ENCODE peak calls at places on chromosomes 7 and 10, in ten cellular contexts. P is left ventricle myocardium inferior, A is ovary, X is lung, R is AG09319, D is GM13977, E is cardiac muscle cell, T is astrocyte of the spinal cord, M is transverse colon, Y is H9. C is an unnamed sample.

GRCh38 chr7:12493407-12493806 is 77.1 kb upstream of the SCIN start:
- DNase-seq in P (no peak), A (no peak), X (no peak), R (no peak), D (no peak), E (no peak), T (peak; percentile 3), M (no peak), Y (no peak), C (no peak)

GRCh38 chr7:89780291-89780690 is 374.0 kb upstream of the STEAP1 start:
- DNase-seq in P (no peak), A (no peak), X (no peak), R (no peak), D (no peak), E (no peak), T (no peak), M (no peak), Y (peak; percentile 20), C (no peak)

GRCh38 chr7:40611472-40611871 is 476.7 kb downstream of the SUGCT start:
- DNase-seq in P (no peak), A (no peak), X (no peak), R (no peak), D (no peak), E (no peak), T (no peak), M (no peak), Y (no peak), C (no peak)

GRCh38 chr10:79202188-79203013 is 133.6 kb downstream of the ZMIZ1 start:
- DNase-seq in P (no peak), A (no peak), X (no peak), R (no peak), D (peak; percentile 49), E (peak; percentile 60), T (peak; percentile 27), M (peak; percentile 38), Y (peak; percentile 69), C (no peak)

GRCh38 chr7:44282601-44283171 is 42.7 kb downstream of the CAMK2B start:
- DNase-seq in P (peak; percentile 12), A (peak; percentile 7), X (no peak), R (no peak), D (no peak), E (no peak), T (no peak), M (peak; percentile 3), Y (peak; percentile 19), C (peak; percentile 5)

GRCh38 chr10:44908936-44909335 is 2.2 kb upstream of the TMEM72 start:
- DNase-seq in P (no peak), A (no peak), X (no peak), R (no peak), D (no peak), E (no peak), T (no peak), M (no peak), Y (no peak), C (no peak)

GRCh38 chr10:106957825-106958581 is 206.5 kb downstream of the SORCS1 start:
- DNase-seq in P (no peak), A (no peak), X (no peak), R (no peak), D (peak; percentile 31), E (no peak), T (no peak), M (no peak), Y (no peak), C (no peak)

GRCh38 chr7:19401461-19401860 is 256.2 kb upstream of the FERD3L start:
- DNase-seq in P (no peak), A (no peak), X (no peak), R (no peak), D (no peak), E (no peak), T (no peak), M (no peak), Y (no peak), C (no peak)

GRCh38 chr7:98215561-98216495 is 4.6 kb downstream of the BHLHA15 start:
- DNase-seq in P (peak; percentile 10), A (no peak), X (no peak), R (no peak), D (no peak), E (no peak), T (no peak), M (no peak), Y (no peak), C (no peak)

GRCh38 chr10:77226020-77226419 is 411.6 kb downstream of the KCNMA1 start:
- DNase-seq in P (no peak), A (no peak), X (no peak), R (no peak), D (no peak), E (no peak), T (no peak), M (no peak), Y (no peak), C (no peak)

GRCh38 chr7:131381069-131381838 is 53.6 kb downstream of the MKLN1 start:
- DNase-seq in P (no peak), A (no peak), X (no peak), R (no peak), D (no peak), E (no peak), T (peak; percentile 59), M (no peak), Y (no peak), C (no peak)

GRCh38 chr10:49397036-49397999 is 1.4 kb upstream of the DRGX start:
- DNase-seq in P (no peak), A (no peak), X (no peak), R (no peak), D (no peak), E (peak; percentile 23), T (peak; percentile 3), M (no peak), Y (peak; percentile 57), C (no peak)

GRCh38 chr10:3538850-3539531 is 246.0 kb downstream of the KLF6 start:
- DNase-seq in P (no peak), A (no peak), X (peak; percentile 44), R (peak; percentile 84), D (no peak), E (no peak), T (peak; percentile 98), M (no peak), Y (no peak), C (no peak)

DNA sequence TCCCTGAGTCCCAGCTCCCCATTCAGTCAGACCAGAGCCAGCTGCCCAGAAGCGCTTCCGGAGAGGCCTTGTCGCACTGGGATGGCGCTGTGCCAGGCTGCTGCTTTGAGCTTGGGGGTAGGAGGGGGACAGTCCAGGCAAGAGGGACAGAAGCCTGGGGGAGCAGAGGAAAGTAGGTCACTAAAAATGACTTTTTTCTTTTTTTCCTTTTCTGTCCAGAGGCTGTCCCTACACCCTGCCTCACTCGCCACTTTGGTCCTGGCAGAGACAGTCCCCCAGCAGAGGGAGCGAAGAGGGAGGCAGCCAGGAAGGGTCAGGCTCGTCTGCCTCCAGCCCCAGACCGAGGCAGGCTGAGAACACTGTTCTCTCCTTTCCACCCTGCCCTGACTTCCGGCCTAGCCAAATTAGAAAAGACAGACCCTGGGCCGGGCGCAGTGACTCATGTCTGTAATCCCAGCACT is 15.8 kb upstream of the TRIM8 start:
- DNase-seq in P (peak; percentile 78), A (no peak), X (no peak), R (no peak), D (no peak), E (no peak), T (no peak), M (no peak), Y (no peak), C (peak; percentile 81)
- TF ChIP-seq CTCF in P (peak; percentile 33), A (no peak), X (no peak), R (peak; percentile 10), D (no peak), E (peak; percentile 26), T (peak; percentile 13), M (no peak), Y (peak; percentile 20), C (peak; percentile 22)

GRCh38 chr10:97580421-97581367 is 3.5 kb upstream of the HOGA1 start:
- DNase-seq in P (no peak), A (no peak), X (no peak), R (no peak), D (no peak), E (no peak), T (no peak), M (no peak), Y (no peak), C (no peak)
- TF ChIP-seq CTCF in P (no peak), A (no peak), X (no peak), R (no peak), D (no peak), E (no peak), T (no peak), M (no peak), Y (no peak), C (no peak)

DNA sequence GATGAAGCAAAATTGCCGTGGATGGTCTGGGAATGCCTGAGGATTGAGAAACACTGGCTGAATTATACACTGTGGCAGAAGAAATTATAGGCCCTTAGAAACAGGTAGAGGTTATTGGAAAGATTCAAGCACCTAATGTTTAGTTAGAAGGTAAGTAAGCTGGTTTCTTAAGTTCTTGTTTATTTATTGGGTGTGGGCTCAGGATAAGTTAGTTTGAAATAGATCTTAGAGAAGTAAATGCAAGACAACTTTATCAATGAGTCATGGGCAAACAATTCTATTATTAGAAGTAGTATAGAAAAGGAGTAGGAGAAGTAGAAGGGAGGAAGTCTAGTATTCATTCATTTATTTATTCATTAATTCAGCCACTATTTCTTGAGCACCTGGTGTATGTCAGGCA is 96.5 kb downstream of the KAT6B start:
- DNase-seq in P (no peak), A (no peak), X (no peak), R (no peak), D (no peak), E (no peak), T (peak; percentile 24), M (no peak), Y (no peak), C (no peak)
- TF ChIP-seq CTCF in P (no peak), A (no peak), X (no peak), R (no peak), D (no peak), E (no peak), T (no peak), M (no peak), Y (no peak), C (no peak)

GRCh38 chr7:2821842-2822507 is 22.1 kb downstream of the GNA12 start:
- DNase-seq in P (no peak), A (no peak), X (no peak), R (no peak), D (peak; percentile 56), E (no peak), T (peak; percentile 81), M (no peak), Y (no peak), C (no peak)

GRCh38 chr7:2820508-2820934 is 23.6 kb downstream of the GNA12 start:
- DNase-seq in P (peak; percentile 67), A (peak; percentile 53), X (peak; percentile 79), R (peak; percentile 78), D (no peak), E (no peak), T (peak; percentile 93), M (peak; percentile 62), Y (no peak), C (peak; percentile 44)

GRCh38 chr7:2819954-2820397 is 24.1 kb downstream of the GNA12 start:
- DNase-seq in P (no peak), A (no peak), X (no peak), R (no peak), D (no peak), E (no peak), T (no peak), M (no peak), Y (no peak), C (no peak)

GRCh38 chr7:2823124-2823523 is 21.0 kb downstream of the GNA12 start:
- DNase-seq in P (no peak), A (no peak), X (peak; percentile 42), R (no peak), D (no peak), E (peak; percentile 77), T (no peak), M (no peak), Y (no peak), C (no peak)

GRCh38 chr7:2821161-2821841 is 22.8 kb downstream of the GNA12 start:
- DNase-seq in P (no peak), A (no peak), X (no peak), R (no peak), D (peak; percentile 70), E (no peak), T (peak; percentile 77), M (no peak), Y (peak; percentile 77), C (no peak)
- TF ChIP-seq CTCF in P (peak; percentile 9), A (no peak), X (no peak), R (no peak), D (peak; percentile 5), E (no peak), T (no peak), M (no peak), Y (peak; percentile 15), C (no peak)